ENCODE peak calls at places on chromosomes 4 and X, in five cellular contexts. U, G, R, E and B are unnamed samples.

GRCh38 chr4:165542476-165542875 is 163.7 kb downstream of the CPE start:
- DNase-seq in U (no peak), G (no peak), R (no peak), E (no peak), B (no peak)

GRCh38 chrX:11109968-11110367 is 1.2 kb upstream of the HCCS start:
- DNase-seq in U (no peak), G (no peak), R (no peak), E (no peak), B (no peak)

GRCh38 chrX:20211261-20211786 is 55.4 kb downstream of the RPS6KA3 start:
- DNase-seq in U (no peak), G (no peak), R (no peak), E (no peak), B (no peak)

GRCh38 chr4:145041378-145041777 is 56.6 kb downstream of the ANAPC10 start:
- DNase-seq in U (no peak), G (no peak), R (no peak), E (peak), B (peak)

GRCh38 chrX:42832764-42833549 is 55.0 kb upstream of the PPP1R2C start:
- DNase-seq in U (no peak), G (no peak), R (no peak), E (no peak), B (no peak)

GRCh38 chrX:1035206-1035605 is 177.2 kb downstream of the CRLF2 start:
- DNase-seq in U (no peak), G (no peak), R (no peak), E (no peak), B (no peak)

GRCh38 chr4:4618846-4619245 is 77.0 kb upstream of the STX18 start:
- DNase-seq in U (no peak), G (no peak), R (no peak), E (peak), B (no peak)

GRCh38 chr4:41167191-41167590 is 47.2 kb downstream of the APBB2 start:
- DNase-seq in U (no peak), G (no peak), R (no peak), E (no peak), B (no peak)

GRCh38 chr4:108466936-108467902 is 153.2 kb upstream of the RPL34 start:
- DNase-seq in U (peak), G (peak), R (no peak), E (no peak), B (no peak)

GRCh38 chr4:140372607-140373327 is 679 bp upstream of the SCOC start:
- DNase-seq in U (peak), G (peak), R (no peak), E (no peak), B (no peak)

GRCh38 chrX:2628751-2629315 is 62.3 kb upstream of the CD99 start:
- DNase-seq in U (no peak), G (no peak), R (no peak), E (no peak), B (no peak)